ENCODE peak calls at places on chromosomes 4 and X, in ten cellular contexts. I is pancreas, A is body of pancreas, K is prostate gland, B is kidney, L is HepG2, P is astrocyte, Q is heart left ventricle, Y is SK-N-SH, N is colonic mucosa. W is an unnamed sample.

GRCh38 chr4:168831919-168832745 is 177.9 kb downstream of the CBR4 start:
- DNase-seq in I (peak; percentile 72), A (peak; percentile 75), K (peak; percentile 84), B (peak; percentile 95), L (peak; percentile 23), P (peak; percentile 61), Q (peak; percentile 90), Y (peak; percentile 86), N (peak; percentile 84), W (peak; percentile 86)

GRCh38 chr4:88803600-88804096 is 106.0 kb upstream of the NAP1L5 start:
- DNase-seq in I (peak; percentile 35), A (no peak), K (peak; percentile 76), B (peak; percentile 52), L (no peak), P (peak; percentile 83), Q (no peak), Y (no peak), N (peak; percentile 79), W (no peak)

GRCh38 chrX:125203737-125204578 is 115.7 kb upstream of the TEX13C start:
- DNase-seq in I (no peak), A (peak; percentile 13), K (peak; percentile 6), B (peak; percentile 72), L (no peak), P (no peak), Q (peak; percentile 57), Y (peak; percentile 27), N (no peak), W (peak; percentile 60)

GRCh38 chr4:78534286-78534955 is 17.1 kb upstream of the ANXA3 start:
- DNase-seq in I (peak; percentile 32), A (peak; percentile 23), K (no peak), B (no peak), L (peak; percentile 69), P (peak; percentile 66), Q (no peak), Y (no peak), N (no peak), W (no peak)

GRCh38 chrX:53598169-53598568 is 88.3 kb downstream of the HUWE1 start:
- DNase-seq in I (no peak), A (no peak), K (no peak), B (no peak), L (no peak), P (no peak), Q (no peak), Y (no peak), N (no peak), W (no peak)

GRCh38 chr4:152513078-152513477 is 22.8 kb downstream of the FBXW7 start:
- DNase-seq in I (no peak), A (no peak), K (no peak), B (no peak), L (no peak), P (no peak), Q (no peak), Y (no peak), N (no peak), W (no peak)

GRCh38 chrX:53511302-53511701 is 77.1 kb upstream of the HSD17B10 start:
- DNase-seq in I (no peak), A (no peak), K (no peak), B (no peak), L (no peak), P (no peak), Q (no peak), Y (no peak), N (no peak), W (no peak)

GRCh38 chrX:5876984-5877655 is 351.5 kb downstream of the NLGN4X start:
- DNase-seq in I (peak; percentile 20), A (peak; percentile 19), K (no peak), B (no peak), L (peak; percentile 0), P (no peak), Q (no peak), Y (peak; percentile 21), N (no peak), W (peak; percentile 2)

GRCh38 chr4:74529284-74530041 is 84.5 kb downstream of the AREG start:
- DNase-seq in I (no peak), A (no peak), K (no peak), B (no peak), L (no peak), P (no peak), Q (no peak), Y (no peak), N (peak; percentile 61), W (no peak)

GRCh38 chr4:5572114-5572513 is 136.2 kb downstream of the EVC2 start:
- DNase-seq in I (no peak), A (no peak), K (peak; percentile 12), B (no peak), L (no peak), P (peak; percentile 13), Q (no peak), Y (no peak), N (no peak), W (no peak)

GRCh38 chr4:169338246-169338645 is 67.5 kb upstream of the SH3RF1 start:
- DNase-seq in I (no peak), A (no peak), K (no peak), B (no peak), L (no peak), P (peak; percentile 75), Q (no peak), Y (no peak), N (no peak), W (no peak)

DNA sequence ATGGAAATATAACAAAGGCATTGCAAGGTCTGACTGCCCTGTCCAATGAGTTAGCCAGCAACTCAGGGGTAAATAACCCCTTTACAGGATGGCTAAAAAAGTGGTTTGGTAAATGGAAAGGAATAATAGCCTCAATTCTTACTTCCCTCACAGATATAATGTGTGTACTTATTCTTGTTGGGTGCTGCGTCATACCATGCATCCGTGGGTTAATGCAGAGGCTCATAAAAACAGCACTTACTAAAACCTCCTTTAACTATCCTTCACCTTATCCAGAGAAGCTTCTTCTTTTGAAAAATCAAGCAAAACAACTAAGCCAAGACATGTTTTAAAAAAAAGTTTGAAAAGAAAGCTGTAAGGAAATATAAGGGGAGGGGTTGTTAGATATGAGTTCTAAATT is 301.0 kb downstream of the PAPSS1 start:
- DNase-seq in I (no peak), A (no peak), K (no peak), B (no peak), L (no peak), P (no peak), Q (no peak), Y (no peak), N (no peak), W (no peak)
- TF ChIP-seq CTCF in I (no peak), A (no peak), K (no peak), B (no peak), L (no peak), P (no peak), Q (no peak), Y (no peak), N (no peak), W (no peak)

DNA sequence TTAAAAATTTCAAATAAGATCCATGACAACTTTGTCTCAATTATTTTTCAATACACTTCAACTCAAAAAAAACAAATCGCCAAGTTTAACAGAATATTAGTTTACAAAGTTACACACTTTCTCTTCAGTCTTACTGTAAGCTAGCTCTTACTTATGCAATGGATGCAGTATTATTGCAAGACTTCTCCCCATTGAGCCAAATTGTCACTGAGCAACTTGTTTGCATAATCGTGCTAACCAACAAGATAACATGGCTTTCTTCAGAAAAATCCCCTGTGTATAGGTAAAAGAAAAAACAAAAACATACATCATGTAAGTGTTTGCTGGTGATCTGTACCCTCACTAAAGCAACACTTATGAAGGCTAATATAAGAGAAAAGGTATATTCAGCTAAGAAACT is 18.9 kb downstream of the DNAJB14 start:
- DNase-seq in I (no peak), A (no peak), K (no peak), B (no peak), L (no peak), P (no peak), Q (no peak), Y (no peak), N (no peak), W (no peak)
- H3K36me3 ChIP-seq in I (no peaks in the 10 kb centered on the region), A (no peaks in the 10 kb centered on the region), K (no peaks in the 10 kb centered on the region), B (peaks cover 4% of the 10 kb centered on the region), L (peaks cover 5% of the 10 kb centered on the region), P (peaks cover 10% of the 10 kb centered on the region), Q (peaks cover 58% of the 10 kb centered on the region), Y (peaks cover 45% of the 10 kb centered on the region), N (no peaks in the 10 kb centered on the region), W (no peaks in the 10 kb centered on the region)

GRCh38 chr4:13881880-13882279 is 254.4 kb upstream of the BOD1L1 start:
- DNase-seq in I (no peak), A (no peak), K (no peak), B (no peak), L (no peak), P (no peak), Q (no peak), Y (no peak), N (no peak), W (no peak)
- H3K4me3 ChIP-seq in I (no peak overlapping the region), A (no peak overlapping the region), K (no peak overlapping the region), B (no peak overlapping the region), L (no peak overlapping the region), P (no peak overlapping the region), Q (no peak overlapping the region), Y (no peak overlapping the region), N (no peak overlapping the region), W (no peak overlapping the region)

GRCh38 chr4:121653986-121654385 is 42.8 kb downstream of the ANXA5 start:
- DNase-seq in I (no peak), A (no peak), K (no peak), B (no peak), L (no peak), P (no peak), Q (no peak), Y (no peak), N (no peak), W (no peak)

GRCh38 chr4:121655320-121656268 is 41.2 kb downstream of the ANXA5 start:
- DNase-seq in I (no peak), A (no peak), K (no peak), B (no peak), L (no peak), P (peak; percentile 13), Q (no peak), Y (no peak), N (no peak), W (no peak)

GRCh38 chr4:121654738-121655137 is 42.0 kb downstream of the ANXA5 start:
- DNase-seq in I (no peak), A (no peak), K (no peak), B (no peak), L (no peak), P (no peak), Q (no peak), Y (no peak), N (no peak), W (no peak)

GRCh38 chr4:121658125-121658524 is 38.7 kb downstream of the ANXA5 start:
- DNase-seq in I (no peak), A (no peak), K (no peak), B (no peak), L (no peak), P (no peak), Q (no peak), Y (no peak), N (no peak), W (no peak)

DNA sequence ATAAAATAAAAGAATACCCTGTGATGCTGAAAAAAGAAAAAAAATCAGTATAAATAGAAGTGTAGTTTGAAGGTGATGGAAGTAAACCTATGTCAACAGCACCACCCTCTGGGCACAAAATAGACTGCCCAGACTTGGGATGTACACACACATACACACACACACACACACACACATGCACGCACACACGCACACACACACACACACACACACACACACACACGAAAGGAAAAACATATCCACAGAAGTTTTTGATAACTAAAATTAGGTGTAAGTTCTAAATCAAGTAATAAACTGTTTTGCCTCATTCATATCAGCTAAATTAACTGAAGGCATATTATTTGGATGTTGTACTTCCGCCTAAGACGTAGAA is 40.5 kb downstream of the ANXA5 start:
- DNase-seq in I (peak; percentile 22), A (peak; percentile 37), K (peak; percentile 20), B (no peak), L (peak; percentile 50), P (peak; percentile 62), Q (no peak), Y (peak; percentile 33), N (no peak), W (peak; percentile 73)
- TF ChIP-seq CTCF in I (no peak), A (peak; percentile 33), K (peak; percentile 59), B (peak; percentile 27), L (peak; percentile 64), P (peak; percentile 51), Q (peak; percentile 25), Y (peak; percentile 70), N (no peak), W (peak; percentile 48)